ENCODE peak calls at places on chromosomes 3 and 15, in five cellular contexts. F is choroid plexus epithelial cell, U is SK-N-SH, C is esophagus muscularis mucosa, V is IMR-90. D is an unnamed sample.

GRCh38 chr15:38588672-38589071 is 24.1 kb upstream of the RASGRP1 start:
- DNase-seq in F (no peak), U (no peak), C (no peak), V (no peak), D (no peak)

GRCh38 chr3:127457094-127457475 is 133.4 kb downstream of the TPRA1 start:
- DNase-seq in F (peak; percentile 61), U (no peak), C (no peak), V (peak; percentile 60), D (no peak)

GRCh38 chr3:25151497-25151896 is 276.6 kb upstream of the RARB start:
- DNase-seq in F (peak; percentile 48), U (no peak), C (no peak), V (no peak), D (no peak)

GRCh38 chr3:37967252-37967881 is 23.2 kb upstream of the VILL start:
- DNase-seq in F (peak; percentile 82), U (peak; percentile 77), C (no peak), V (peak; percentile 65), D (peak; percentile 51)

GRCh38 chr3:69683076-69683806 is 56.0 kb upstream of the MITF start:
- DNase-seq in F (no peak), U (no peak), C (no peak), V (no peak), D (no peak)

GRCh38 chr15:41798607-41799487 is 24.6 kb downstream of the MAPKBP1 start:
- DNase-seq in F (no peak), U (no peak), C (no peak), V (no peak), D (no peak)

GRCh38 chr15:55823699-55824098 is 80.7 kb upstream of the PRTG start:
- DNase-seq in F (peak; percentile 79), U (no peak), C (no peak), V (peak; percentile 23), D (no peak)

GRCh38 chr3:139286825-139287224 is 57.0 kb upstream of the MRPS22 start:
- DNase-seq in F (no peak), U (no peak), C (no peak), V (no peak), D (no peak)

GRCh38 chr3:47365213-47366153 is 15.3 kb upstream of the PTPN23 start:
- DNase-seq in F (peak; percentile 23), U (no peak), C (no peak), V (peak; percentile 76), D (no peak)
- TF ChIP-seq CTCF in F (no peak), U (no peak), C (no peak), V (no peak), D (no peak)

GRCh38 chr3:124526601-124527000 is 203.7 kb upstream of the UMPS start:
- DNase-seq in F (peak; percentile 3), U (no peak), C (no peak), V (no peak), D (no peak)
- TF ChIP-seq CTCF in F (peak; percentile 19), U (peak; percentile 34), C (no peak), V (no peak), D (no peak)

DNA sequence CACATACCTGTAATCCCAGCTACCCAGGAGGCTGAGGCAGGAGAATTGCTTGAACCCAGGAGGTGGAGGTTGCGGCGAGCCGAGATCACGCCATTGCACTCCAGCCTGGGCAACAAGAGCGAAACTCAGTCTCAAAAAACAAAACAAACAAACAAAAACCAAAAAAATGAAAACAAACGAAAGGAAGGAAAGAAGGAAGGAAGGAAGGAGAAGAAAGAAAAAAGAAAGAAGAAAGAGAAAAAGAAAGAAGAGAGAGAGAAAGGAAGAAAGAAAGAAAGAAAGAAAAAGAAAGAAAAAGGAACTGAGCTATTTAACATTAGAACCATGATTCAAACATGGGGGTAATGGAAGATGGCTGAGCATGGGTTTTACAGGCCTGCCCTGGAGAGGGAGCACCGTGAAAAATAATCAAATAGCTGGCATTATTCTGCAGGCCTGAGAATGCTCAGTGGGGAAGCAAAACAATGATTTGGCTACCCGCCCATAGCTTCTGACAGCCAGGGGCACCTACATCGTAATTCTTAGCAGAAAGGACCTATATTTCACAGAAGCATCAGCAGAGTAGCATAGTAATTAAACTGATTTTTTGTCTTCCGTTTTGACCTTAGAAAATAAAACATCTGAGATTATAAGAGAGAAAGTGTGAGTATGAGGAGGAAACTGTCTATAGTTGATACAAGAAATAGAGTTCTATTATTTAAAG is 37.7 kb downstream of the BFSP2 start:
- DNase-seq in F (peak; percentile 51), U (peak; percentile 77), C (no peak), V (peak; percentile 13), D (no peak)
- TF ChIP-seq CTCF in F (peak; percentile 40), U (no peak), C (peak; percentile 24), V (no peak), D (peak; percentile 26)

DNA sequence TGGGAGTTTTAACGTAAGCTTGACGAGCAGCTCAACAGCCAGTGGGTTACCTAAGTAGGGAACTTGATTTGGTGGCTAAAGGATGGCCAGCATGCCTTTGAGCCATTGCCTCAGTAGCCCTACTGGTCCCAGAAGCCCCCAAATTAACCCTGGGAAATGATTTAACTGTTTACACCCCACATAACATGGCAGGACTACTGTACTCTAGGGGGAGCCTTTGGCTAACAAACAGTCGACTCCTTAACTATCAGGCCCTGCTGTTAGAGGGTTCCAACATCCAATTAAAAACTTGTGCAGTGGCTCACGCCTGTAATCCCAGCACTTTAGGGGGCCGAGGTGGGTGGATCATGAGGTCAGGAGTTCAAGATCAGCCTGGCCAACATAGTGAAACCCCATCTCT is 9.4 kb upstream of the SMCO1 start:
- DNase-seq in F (peak; percentile 54), U (no peak), C (no peak), V (peak; percentile 17), D (no peak)
- TF ChIP-seq CTCF in F (peak; percentile 51), U (peak; percentile 30), C (no peak), V (peak; percentile 25), D (peak; percentile 11)

DNA sequence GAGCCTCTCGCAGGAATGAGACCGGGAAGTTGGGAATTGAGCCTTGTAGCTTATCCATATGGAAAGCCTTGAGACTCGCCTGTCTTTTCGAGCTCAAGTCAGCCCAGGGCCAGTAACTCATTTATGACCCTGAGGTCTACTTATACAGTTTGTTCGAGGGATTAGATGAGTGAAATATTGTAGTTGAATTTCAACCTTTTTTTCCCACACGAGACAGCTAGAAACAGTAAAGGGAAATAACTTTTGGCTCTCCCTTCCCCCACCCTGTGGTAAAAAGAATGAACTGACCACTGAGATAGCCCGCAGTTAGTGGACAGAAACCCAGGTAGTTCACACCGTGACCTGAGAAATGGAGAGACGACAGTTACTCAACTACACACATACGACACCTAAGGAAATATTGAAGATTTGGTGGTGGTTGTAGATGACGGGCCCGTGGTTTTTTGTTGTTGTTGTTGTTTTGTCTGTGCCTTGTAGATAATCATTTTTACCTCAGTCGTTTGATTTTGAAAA is 837 bp downstream of the EIF3J start:
- DNase-seq in F (peak; percentile 47), U (peak; percentile 33), C (no peak), V (peak; percentile 43), D (no peak)
- TF ChIP-seq CTCF in F (no peak), U (no peak), C (peak; percentile 13), V (no peak), D (no peak)

GRCh38 chr3:190694335-190695001 is 168.0 kb downstream of the GMNC start:
- DNase-seq in F (no peak), U (no peak), C (no peak), V (no peak), D (no peak)

GRCh38 chr3:190696777-190697501 is 165.6 kb downstream of the GMNC start:
- DNase-seq in F (peak; percentile 68), U (no peak), C (no peak), V (peak; percentile 40), D (no peak)

GRCh38 chr3:190695994-190696393 is 166.5 kb downstream of the GMNC start:
- DNase-seq in F (no peak), U (no peak), C (no peak), V (no peak), D (no peak)

GRCh38 chr3:190695225-190695624 is 167.3 kb downstream of the GMNC start:
- DNase-seq in F (no peak), U (no peak), C (no peak), V (peak; percentile 12), D (no peak)

GRCh38 chr3:190692256-190692655 is 170.2 kb downstream of the GMNC start:
- DNase-seq in F (no peak), U (no peak), C (no peak), V (no peak), D (no peak)
- TF ChIP-seq CTCF in F (no peak), U (no peak), C (no peak), V (no peak), D (no peak)

DNA sequence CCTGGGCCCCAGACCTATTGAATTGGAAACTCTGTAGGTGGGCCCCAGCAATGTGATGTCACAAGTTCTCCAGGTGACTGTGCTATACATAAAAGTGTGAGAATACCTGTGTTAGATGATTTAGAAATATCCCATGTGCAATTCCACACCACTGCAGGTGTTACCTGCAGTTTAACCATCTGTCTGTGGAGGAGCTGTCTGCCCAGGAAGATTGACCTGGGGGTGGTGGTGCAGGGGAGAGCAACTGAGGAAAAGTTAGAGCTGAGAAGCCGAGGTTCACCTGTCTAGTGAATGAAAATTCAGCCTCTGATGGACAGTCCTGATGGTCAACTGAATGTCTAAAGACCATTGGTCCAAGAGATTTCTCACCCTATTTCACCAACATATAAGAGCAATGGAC is 132.2 kb upstream of the SLC24A5 start:
- DNase-seq in F (no peak), U (no peak), C (no peak), V (no peak), D (no peak)
- TF ChIP-seq CTCF in F (no peak), U (no peak), C (no peak), V (no peak), D (peak; percentile 9)

GRCh38 chr3:172716476-172716875 is 5.6 kb upstream of the NCEH1 start:
- DNase-seq in F (no peak), U (no peak), C (peak; percentile 87), V (no peak), D (no peak)

GRCh38 chr3:172713316-172713715 is 2.4 kb upstream of the NCEH1 start:
- DNase-seq in F (no peak), U (no peak), C (no peak), V (no peak), D (no peak)

DNA sequence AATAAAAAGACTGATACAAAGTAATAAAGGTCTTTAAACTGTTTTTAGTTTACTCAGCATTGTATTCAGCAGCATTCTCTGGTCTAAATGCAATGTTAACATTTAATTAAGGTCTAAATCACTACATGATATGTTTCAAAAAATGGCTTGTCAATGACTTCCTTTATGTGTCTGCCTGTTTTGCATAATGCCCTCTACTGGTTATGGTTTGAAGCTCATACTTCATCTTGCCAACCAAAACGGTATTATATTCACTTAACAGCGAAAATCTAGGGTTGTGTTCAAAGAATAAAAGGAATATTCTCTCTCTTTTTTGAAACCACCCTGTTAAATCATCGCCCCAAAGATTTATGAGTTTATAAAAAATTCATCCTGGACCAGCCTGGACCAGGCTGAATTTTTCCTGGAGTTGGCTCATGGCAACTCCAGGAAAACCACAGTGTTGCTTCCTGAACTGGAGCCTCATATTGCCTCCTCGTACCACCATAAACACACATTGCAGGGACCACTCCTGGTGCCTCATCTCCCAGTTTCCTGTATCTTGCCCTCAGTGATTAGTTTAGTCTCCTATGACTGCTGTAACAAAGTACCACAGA is 6.7 kb upstream of the NCEH1 start:
- DNase-seq in F (peak; percentile 28), U (no peak), C (peak; percentile 12), V (no peak), D (no peak)
- TF ChIP-seq CTCF in F (peak; percentile 39), U (peak; percentile 56), C (peak; percentile 28), V (peak; percentile 24), D (no peak)

D was measured in D721Med.